ENCODE peak calls at places on chromosomes 2 and 18, in ten cellular contexts. One of them, this sample, is unnamed.

GRCh38 chr18:24447961-24448360 is 12.5 kb upstream of the HRH4 start:
- DNase-seq in adrenal gland: no peak
- DNase-seq in mesothelial cell of epicardium: no peak
- DNase-seq in RWPE1: no peak
- DNase-seq in fibroblast of villous mesenchyme: no peak
- DNase-seq in hepatocyte: no peak
- DNase-seq in esophagus squamous epithelium: no peak
- DNase-seq in IMR-90: no peak
- DNase-seq in GM20000: no peak
- DNase-seq in Peyer's patch: no peak
- DNase-seq in this sample: no peak

GRCh38 chr18:62781893-62782292 is 66.6 kb downstream of the PHLPP1 start:
- DNase-seq in adrenal gland: peak; percentile 77
- DNase-seq in mesothelial cell of epicardium: no peak
- DNase-seq in RWPE1: peak; percentile 33
- DNase-seq in fibroblast of villous mesenchyme: peak; percentile 86
- DNase-seq in hepatocyte: no peak
- DNase-seq in esophagus squamous epithelium: no peak
- DNase-seq in IMR-90: peak; percentile 91
- DNase-seq in GM20000: no peak
- DNase-seq in Peyer's patch: no peak
- DNase-seq in this sample: no peak

GRCh38 chr2:156229724-156230362 is 102.7 kb downstream of the NR4A2 start:
- DNase-seq in adrenal gland: no peak
- DNase-seq in mesothelial cell of epicardium: no peak
- DNase-seq in RWPE1: no peak
- DNase-seq in fibroblast of villous mesenchyme: no peak
- DNase-seq in hepatocyte: no peak
- DNase-seq in esophagus squamous epithelium: no peak
- DNase-seq in IMR-90: no peak
- DNase-seq in GM20000: no peak
- DNase-seq in Peyer's patch: no peak
- DNase-seq in this sample: no peak

GRCh38 chr2:64914735-64915509 is 74.3 kb upstream of the SLC1A4 start:
- DNase-seq in adrenal gland: no peak
- DNase-seq in mesothelial cell of epicardium: no peak
- DNase-seq in RWPE1: no peak
- DNase-seq in fibroblast of villous mesenchyme: peak; percentile 86
- DNase-seq in hepatocyte: peak; percentile 41
- DNase-seq in esophagus squamous epithelium: no peak
- DNase-seq in IMR-90: peak; percentile 68
- DNase-seq in GM20000: peak; percentile 70
- DNase-seq in Peyer's patch: no peak
- DNase-seq in this sample: no peak

GRCh38 chr2:47221956-47222355 is 66.8 kb upstream of the STPG4 start:
- DNase-seq in adrenal gland: no peak
- DNase-seq in mesothelial cell of epicardium: no peak
- DNase-seq in RWPE1: no peak
- DNase-seq in fibroblast of villous mesenchyme: no peak
- DNase-seq in hepatocyte: peak; percentile 18
- DNase-seq in esophagus squamous epithelium: no peak
- DNase-seq in IMR-90: peak; percentile 47
- DNase-seq in GM20000: no peak
- DNase-seq in Peyer's patch: no peak
- DNase-seq in this sample: no peak

GRCh38 chr2:80340022-80340421 is 35.5 kb upstream of the LRRTM1 start:
- DNase-seq in adrenal gland: no peak
- DNase-seq in mesothelial cell of epicardium: no peak
- DNase-seq in RWPE1: no peak
- DNase-seq in fibroblast of villous mesenchyme: no peak
- DNase-seq in hepatocyte: no peak
- DNase-seq in esophagus squamous epithelium: no peak
- DNase-seq in IMR-90: no peak
- DNase-seq in GM20000: no peak
- DNase-seq in Peyer's patch: no peak
- DNase-seq in this sample: no peak

GRCh38 chr18:58766164-58766563 is 94.9 kb downstream of the MALT1 start:
- DNase-seq in adrenal gland: peak; percentile 30
- DNase-seq in mesothelial cell of epicardium: no peak
- DNase-seq in RWPE1: no peak
- DNase-seq in fibroblast of villous mesenchyme: no peak
- DNase-seq in hepatocyte: no peak
- DNase-seq in esophagus squamous epithelium: no peak
- DNase-seq in IMR-90: no peak
- DNase-seq in GM20000: no peak
- DNase-seq in Peyer's patch: no peak
- DNase-seq in this sample: peak; percentile 7

GRCh38 chr2:236565225-236565624 is 4.4 kb upstream of the ACKR3 start:
- DNase-seq in adrenal gland: no peak
- DNase-seq in mesothelial cell of epicardium: no peak
- DNase-seq in RWPE1: no peak
- DNase-seq in fibroblast of villous mesenchyme: no peak
- DNase-seq in hepatocyte: no peak
- DNase-seq in esophagus squamous epithelium: no peak
- DNase-seq in IMR-90: no peak
- DNase-seq in GM20000: no peak
- DNase-seq in Peyer's patch: no peak
- DNase-seq in this sample: no peak

GRCh38 chr2:181742361-181742760 is 62.0 kb upstream of the NEUROD1 start:
- DNase-seq in adrenal gland: no peak
- DNase-seq in mesothelial cell of epicardium: no peak
- DNase-seq in RWPE1: no peak
- DNase-seq in fibroblast of villous mesenchyme: no peak
- DNase-seq in hepatocyte: no peak
- DNase-seq in esophagus squamous epithelium: no peak
- DNase-seq in IMR-90: no peak
- DNase-seq in GM20000: no peak
- DNase-seq in Peyer's patch: no peak
- DNase-seq in this sample: no peak

GRCh38 chr2:181741756-181742155 is 61.4 kb upstream of the NEUROD1 start:
- DNase-seq in adrenal gland: no peak
- DNase-seq in mesothelial cell of epicardium: no peak
- DNase-seq in RWPE1: peak; percentile 22
- DNase-seq in fibroblast of villous mesenchyme: no peak
- DNase-seq in hepatocyte: no peak
- DNase-seq in esophagus squamous epithelium: no peak
- DNase-seq in IMR-90: peak; percentile 75
- DNase-seq in GM20000: no peak
- DNase-seq in Peyer's patch: no peak
- DNase-seq in this sample: no peak

GRCh38 chr2:181738483-181739015 is 58.2 kb upstream of the NEUROD1 start:
- DNase-seq in adrenal gland: no peak
- DNase-seq in mesothelial cell of epicardium: no peak
- DNase-seq in RWPE1: no peak
- DNase-seq in fibroblast of villous mesenchyme: no peak
- DNase-seq in hepatocyte: no peak
- DNase-seq in esophagus squamous epithelium: no peak
- DNase-seq in IMR-90: no peak
- DNase-seq in GM20000: no peak
- DNase-seq in Peyer's patch: no peak
- DNase-seq in this sample: no peak

GRCh38 chr2:181742908-181743722 is 62.8 kb upstream of the NEUROD1 start:
- DNase-seq in adrenal gland: peak; percentile 74
- DNase-seq in mesothelial cell of epicardium: no peak
- DNase-seq in RWPE1: peak; percentile 42
- DNase-seq in fibroblast of villous mesenchyme: peak; percentile 75
- DNase-seq in hepatocyte: peak; percentile 62
- DNase-seq in esophagus squamous epithelium: no peak
- DNase-seq in IMR-90: peak; percentile 73
- DNase-seq in GM20000: peak; percentile 37
- DNase-seq in Peyer's patch: no peak
- DNase-seq in this sample: no peak

DNA sequence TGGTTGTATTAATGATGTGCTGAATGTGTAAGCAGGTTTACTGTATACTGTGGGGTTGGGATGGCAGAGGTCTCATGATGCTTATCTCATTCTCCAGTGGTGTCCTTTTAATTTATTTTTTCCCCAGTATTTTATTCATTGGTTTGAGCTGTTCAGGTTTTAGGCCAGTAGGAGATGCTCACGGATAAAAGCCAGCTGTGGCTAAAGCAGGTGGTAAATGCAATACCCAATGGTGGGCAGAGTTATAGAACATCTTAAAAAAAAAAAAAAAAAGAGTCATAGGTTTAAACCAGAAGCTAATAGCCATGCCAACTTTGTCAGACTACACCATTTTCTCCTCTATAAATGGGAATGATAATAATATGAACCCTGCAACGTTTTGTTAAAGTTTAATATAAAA is 57.8 kb upstream of the NEUROD1 start:
- DNase-seq in adrenal gland: no peak
- DNase-seq in mesothelial cell of epicardium: no peak
- DNase-seq in RWPE1: no peak
- DNase-seq in fibroblast of villous mesenchyme: peak; percentile 24
- DNase-seq in hepatocyte: no peak
- DNase-seq in esophagus squamous epithelium: no peak
- DNase-seq in IMR-90: peak; percentile 28
- DNase-seq in GM20000: no peak
- DNase-seq in Peyer's patch: no peak
- DNase-seq in this sample: no peak
- TF ChIP-seq CTCF in adrenal gland: no peak
- TF ChIP-seq CTCF in mesothelial cell of epicardium: no peak
- TF ChIP-seq CTCF in RWPE1: no peak
- TF ChIP-seq CTCF in fibroblast of villous mesenchyme: peak; percentile 42
- TF ChIP-seq CTCF in hepatocyte: no peak
- TF ChIP-seq CTCF in esophagus squamous epithelium: no peak
- TF ChIP-seq CTCF in IMR-90: peak; percentile 38
- TF ChIP-seq CTCF in GM20000: no peak
- TF ChIP-seq CTCF in Peyer's patch: no peak
- TF ChIP-seq CTCF in this sample: peak; percentile 42

DNA sequence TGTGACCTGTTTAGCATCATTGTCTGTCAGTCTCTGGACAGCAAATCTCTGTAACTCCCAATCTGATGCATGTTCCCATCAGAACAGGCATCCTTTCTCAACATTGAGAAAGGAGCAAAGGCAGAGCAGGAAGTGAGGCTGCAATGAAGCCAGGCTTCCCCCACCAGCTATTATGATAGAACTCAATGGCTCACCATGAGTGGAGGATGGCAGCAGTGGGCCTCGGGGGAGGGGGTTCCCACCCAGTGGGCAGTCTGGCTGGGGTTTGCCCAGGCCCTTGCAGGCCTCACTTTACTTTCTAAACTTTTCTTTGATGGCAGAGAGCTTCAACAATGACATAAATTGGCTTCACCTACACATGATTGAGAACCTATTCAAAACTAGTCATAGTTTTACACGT is 240.6 kb upstream of the CXCR4 start:
- DNase-seq in adrenal gland: no peak
- DNase-seq in mesothelial cell of epicardium: no peak
- DNase-seq in RWPE1: no peak
- DNase-seq in fibroblast of villous mesenchyme: no peak
- DNase-seq in hepatocyte: no peak
- DNase-seq in esophagus squamous epithelium: no peak
- DNase-seq in IMR-90: no peak
- DNase-seq in GM20000: no peak
- DNase-seq in Peyer's patch: no peak
- DNase-seq in this sample: no peak
- TF ChIP-seq CTCF in adrenal gland: no peak
- TF ChIP-seq CTCF in mesothelial cell of epicardium: no peak
- TF ChIP-seq CTCF in RWPE1: no peak
- TF ChIP-seq CTCF in fibroblast of villous mesenchyme: no peak
- TF ChIP-seq CTCF in hepatocyte: no peak
- TF ChIP-seq CTCF in esophagus squamous epithelium: no peak
- TF ChIP-seq CTCF in IMR-90: no peak
- TF ChIP-seq CTCF in GM20000: no peak
- TF ChIP-seq CTCF in Peyer's patch: no peak
- TF ChIP-seq CTCF in this sample: no peak

DNA sequence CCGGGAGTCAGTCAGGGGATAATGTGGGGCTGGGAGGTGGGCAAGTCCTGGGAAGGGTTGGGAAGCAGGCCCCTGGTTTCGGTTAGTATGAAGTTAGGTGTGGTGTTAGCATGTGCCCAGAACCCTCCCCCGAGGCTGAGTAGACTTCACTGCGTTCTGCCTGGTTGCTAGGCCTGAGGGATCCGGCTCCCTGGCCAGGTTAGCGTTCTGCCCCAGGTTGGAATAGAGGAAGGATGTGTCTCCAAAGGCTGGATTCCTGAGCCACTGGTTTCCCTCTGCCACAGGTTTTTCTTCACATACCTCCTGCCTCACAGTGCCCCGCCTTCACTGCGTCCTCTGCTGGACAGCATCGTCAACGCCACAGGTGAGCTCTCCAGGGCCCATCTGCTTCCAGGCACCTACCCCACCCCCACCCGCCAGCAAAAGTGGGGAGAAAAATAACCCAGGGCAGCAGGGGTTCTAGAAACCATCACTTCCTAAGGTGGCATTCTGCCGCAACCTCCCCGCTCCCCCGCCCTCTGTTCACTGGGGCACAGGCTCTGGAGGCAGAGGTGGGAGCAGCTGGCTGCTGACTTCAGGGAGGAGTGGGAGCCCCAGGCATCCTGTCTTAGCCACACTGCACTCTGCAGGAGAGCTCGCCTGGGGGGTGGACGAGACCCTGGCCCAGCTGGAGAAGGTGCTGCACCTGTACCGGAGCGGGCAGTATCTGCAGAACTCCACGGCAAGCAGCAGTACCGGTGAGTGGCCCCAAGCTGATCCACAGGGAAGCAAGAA is 7.0 kb downstream of the PKDCC start:
- DNase-seq in adrenal gland: no peak
- DNase-seq in mesothelial cell of epicardium: no peak
- DNase-seq in RWPE1: no peak
- DNase-seq in fibroblast of villous mesenchyme: no peak
- DNase-seq in hepatocyte: peak; percentile 78
- DNase-seq in esophagus squamous epithelium: no peak
- DNase-seq in IMR-90: no peak
- DNase-seq in GM20000: no peak
- DNase-seq in Peyer's patch: no peak
- DNase-seq in this sample: no peak
- TF ChIP-seq CTCF in adrenal gland: no peak
- TF ChIP-seq CTCF in mesothelial cell of epicardium: no peak
- TF ChIP-seq CTCF in RWPE1: no peak
- TF ChIP-seq CTCF in fibroblast of villous mesenchyme: no peak
- TF ChIP-seq CTCF in hepatocyte: peak; percentile 35
- TF ChIP-seq CTCF in esophagus squamous epithelium: no peak
- TF ChIP-seq CTCF in IMR-90: no peak
- TF ChIP-seq CTCF in GM20000: no peak
- TF ChIP-seq CTCF in Peyer's patch: no peak
- TF ChIP-seq CTCF in this sample: no peak

GRCh38 chr2:240567137-240567871 is 980 bp upstream of the RNPEPL1 start:
- DNase-seq in adrenal gland: peak; percentile 63
- DNase-seq in mesothelial cell of epicardium: peak; percentile 14
- DNase-seq in RWPE1: no peak
- DNase-seq in fibroblast of villous mesenchyme: peak; percentile 61
- DNase-seq in hepatocyte: no peak
- DNase-seq in esophagus squamous epithelium: no peak
- DNase-seq in IMR-90: no peak
- DNase-seq in GM20000: no peak
- DNase-seq in Peyer's patch: peak; percentile 41
- DNase-seq in this sample: peak; percentile 64

GRCh38 chr2:240564191-240564570 is 4.0 kb downstream of the DUSP28 start:
- DNase-seq in adrenal gland: peak; percentile 48
- DNase-seq in mesothelial cell of epicardium: no peak
- DNase-seq in RWPE1: no peak
- DNase-seq in fibroblast of villous mesenchyme: no peak
- DNase-seq in hepatocyte: no peak
- DNase-seq in esophagus squamous epithelium: no peak
- DNase-seq in IMR-90: no peak
- DNase-seq in GM20000: no peak
- DNase-seq in Peyer's patch: peak; percentile 12
- DNase-seq in this sample: peak; percentile 63

GRCh38 chr2:240566203-240567136 is 1.8 kb upstream of the RNPEPL1 start:
- DNase-seq in adrenal gland: peak; percentile 96
- DNase-seq in mesothelial cell of epicardium: peak; percentile 77
- DNase-seq in RWPE1: peak; percentile 78
- DNase-seq in fibroblast of villous mesenchyme: peak; percentile 91
- DNase-seq in hepatocyte: peak; percentile 95
- DNase-seq in esophagus squamous epithelium: peak; percentile 81
- DNase-seq in IMR-90: peak; percentile 70
- DNase-seq in GM20000: peak; percentile 95
- DNase-seq in Peyer's patch: peak; percentile 97
- DNase-seq in this sample: peak; percentile 84

GRCh38 chr2:240565267-240566202 is 2.7 kb upstream of the RNPEPL1 start:
- DNase-seq in adrenal gland: peak; percentile 93
- DNase-seq in mesothelial cell of epicardium: peak; percentile 27
- DNase-seq in RWPE1: peak; percentile 57
- DNase-seq in fibroblast of villous mesenchyme: peak; percentile 95
- DNase-seq in hepatocyte: peak; percentile 94
- DNase-seq in esophagus squamous epithelium: peak; percentile 82
- DNase-seq in IMR-90: peak; percentile 57
- DNase-seq in GM20000: peak; percentile 75
- DNase-seq in Peyer's patch: peak; percentile 94
- DNase-seq in this sample: peak; percentile 67

DNA sequence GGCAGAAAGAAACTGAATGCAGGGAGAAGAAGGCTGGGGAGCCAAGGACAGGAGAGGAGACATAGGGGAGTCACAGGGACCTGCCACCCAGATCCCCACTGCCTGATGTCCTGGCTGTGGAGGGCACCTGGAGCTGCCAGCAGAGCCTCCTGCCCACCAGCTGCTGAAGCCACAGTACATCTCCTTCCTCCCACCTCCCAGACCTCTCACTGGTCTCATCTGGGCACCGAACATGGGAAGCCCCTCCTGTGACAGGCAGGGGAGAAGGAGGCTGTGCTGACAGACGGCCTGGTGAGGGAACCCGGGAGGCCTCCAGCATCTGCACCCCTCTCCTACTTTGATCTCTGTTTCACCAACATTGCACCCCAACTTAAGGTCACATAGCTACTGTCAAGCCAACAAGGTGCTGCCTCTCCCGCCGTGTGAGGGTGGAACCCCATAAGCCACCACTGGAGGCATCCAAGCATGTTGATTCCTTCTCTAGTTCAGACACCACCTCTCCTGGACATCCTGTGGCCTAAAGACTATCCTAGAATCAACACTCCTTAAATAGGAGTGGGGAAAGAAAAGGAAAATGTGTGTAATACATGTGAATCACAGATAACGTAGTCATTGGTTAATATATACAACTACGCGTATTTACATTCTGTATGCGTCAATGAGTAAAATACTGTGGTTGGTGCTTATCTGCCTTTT is 3.6 kb upstream of the RNPEPL1 start:
- DNase-seq in adrenal gland: peak; percentile 50
- DNase-seq in mesothelial cell of epicardium: no peak
- DNase-seq in RWPE1: no peak
- DNase-seq in fibroblast of villous mesenchyme: peak; percentile 91
- DNase-seq in hepatocyte: peak; percentile 49
- DNase-seq in esophagus squamous epithelium: no peak
- DNase-seq in IMR-90: peak; percentile 88
- DNase-seq in GM20000: no peak
- DNase-seq in Peyer's patch: peak; percentile 28
- DNase-seq in this sample: peak; percentile 47
- TF ChIP-seq CTCF in adrenal gland: no peak
- TF ChIP-seq CTCF in mesothelial cell of epicardium: no peak
- TF ChIP-seq CTCF in RWPE1: no peak
- TF ChIP-seq CTCF in fibroblast of villous mesenchyme: peak; percentile 39
- TF ChIP-seq CTCF in hepatocyte: peak; percentile 9
- TF ChIP-seq CTCF in esophagus squamous epithelium: no peak
- TF ChIP-seq CTCF in IMR-90: peak; percentile 43
- TF ChIP-seq CTCF in GM20000: no peak
- TF ChIP-seq CTCF in Peyer's patch: no peak
- TF ChIP-seq CTCF in this sample: no peak